ENCODE peak calls at places on chromosomes 4 and X, in eight cellular contexts. E, I, D, K, M, W, S and C are unnamed samples. For H3K9me3 and H3K4me1, the result is how much of the 10 kb centered on the place peaks cover.

GRCh38 chr4:145954924-145955339 is 16.3 kb upstream of the ZNF827 start:
- DNase-seq in E (no peak), I (no peak), D (no peak), K (no peak), M (no peak), W (no peak), S (no peak), C (no peak)

GRCh38 chrX:39869846-39870601 is 227.7 kb downstream of the BCOR start:
- DNase-seq in E (no peak), I (no peak), D (no peak), K (no peak), M (no peak), W (peak), S (no peak), C (peak)

GRCh38 chrX:340121-340520 is 21.5 kb upstream of the GTPBP6 start:
- DNase-seq in E (no peak), I (no peak), D (no peak), K (peak), M (no peak), W (no peak), S (no peak), C (no peak)

GRCh38 chr4:86976801-86977485 is 42.1 kb downstream of the AFF1 start:
- DNase-seq in E (no peak), I (no peak), D (no peak), K (no peak), M (no peak), W (no peak), S (no peak), C (no peak)

GRCh38 chr4:87910795-87911194 is 64.7 kb upstream of the SPP1 start:
- DNase-seq in E (no peak), I (no peak), D (no peak), K (no peak), M (no peak), W (no peak), S (no peak), C (no peak)

GRCh38 chr4:60683357-60683756 is 516.8 kb upstream of the ADGRL3 start:
- DNase-seq in E (no peak), I (no peak), D (no peak), K (no peak), M (no peak), W (no peak), S (no peak), C (no peak)

GRCh38 chr4:61443813-61444510 is 243.8 kb downstream of the ADGRL3 start:
- DNase-seq in E (no peak), I (no peak), D (no peak), K (no peak), M (no peak), W (no peak), S (no peak), C (no peak)

GRCh38 chr4:146522862-146523205 is 1.1 kb upstream of the SLC10A7 start:
- DNase-seq in E (no peak), I (no peak), D (no peak), K (no peak), M (no peak), W (peak), S (no peak), C (no peak)

GRCh38 chrX:150680974-150681373 is 12.2 kb upstream of the MTMR1 start:
- DNase-seq in E (no peak), I (no peak), D (no peak), K (no peak), M (peak), W (no peak), S (peak), C (no peak)

GRCh38 chr4:123977623-123978022 is 581.0 kb downstream of the SPRY1 start:
- DNase-seq in E (no peak), I (no peak), D (no peak), K (no peak), M (no peak), W (no peak), S (no peak), C (no peak)

GRCh38 chr4:117376700-117377099 is 291.3 kb upstream of the TRAM1L1 start:
- DNase-seq in E (no peak), I (no peak), D (no peak), K (no peak), M (no peak), W (no peak), S (peak), C (no peak)

GRCh38 chr4:38802561-38803355 is 1.8 kb downstream of the TLR1 start:
- DNase-seq in E (no peak), I (no peak), D (no peak), K (no peak), M (no peak), W (no peak), S (no peak), C (no peak)
- H3K9me3 ChIP-seq in E (under half), I (under half), D (under half), K (under half), M (under half), W (under half), S (under half), C (under half)

GRCh38 chr4:3444351-3445110 is 2.8 kb downstream of the HGFAC start:
- DNase-seq in E (no peak), I (no peak), D (no peak), K (no peak), M (no peak), W (no peak), S (no peak), C (no peak)
- TF ChIP-seq EP300 in E (no peak), I (no peak), D (no peak), K (no peak), M (no peak), W (no peak), S (no peak), C (no peak)

DNA sequence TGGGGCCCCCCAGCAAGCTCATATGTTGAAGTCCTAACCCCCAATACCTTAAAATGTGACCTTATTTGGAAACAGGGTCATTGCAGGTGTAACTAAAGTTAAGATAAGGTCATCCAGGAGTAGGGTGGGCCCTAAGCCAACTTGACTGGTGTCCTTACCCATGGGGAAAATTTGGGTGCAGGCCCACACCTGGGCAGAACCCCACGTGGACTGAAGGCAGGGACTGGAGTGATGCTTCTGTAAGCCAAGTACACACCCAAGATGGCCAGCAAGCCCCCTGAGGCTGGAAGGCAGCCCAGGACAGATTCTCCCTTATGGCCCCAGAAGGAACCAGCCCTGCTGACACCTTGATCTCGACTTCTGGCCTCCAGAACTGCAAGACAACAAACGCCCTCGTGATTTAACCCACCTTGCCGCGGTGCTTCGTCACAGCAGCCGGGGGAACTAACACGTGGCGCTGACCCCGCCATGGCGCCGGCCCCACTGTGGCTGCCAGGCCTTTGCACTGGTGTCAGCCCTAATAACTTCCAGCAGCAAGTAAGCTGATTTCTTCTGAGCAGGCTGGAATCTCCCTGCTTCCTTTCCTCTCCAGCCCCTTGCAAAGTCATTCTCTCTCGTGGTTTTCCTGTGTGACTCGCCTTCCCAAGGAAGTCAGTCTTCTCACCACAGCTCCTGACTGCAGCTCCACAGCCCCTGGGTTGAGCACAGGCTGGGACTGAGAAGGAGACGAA is 23.2 kb upstream of the MXD4 start:
- DNase-seq in E (no peak), I (no peak), D (no peak), K (peak), M (peak), W (no peak), S (no peak), C (no peak)
- H3K4me1 ChIP-seq in E (under half), I (under half), D (under half), K (under half), M (under half), W (under half), S (under half), C (under half)

GRCh38 chrX:143095311-143095710 is 69.6 kb downstream of the SPANXN4 start:
- DNase-seq in E (no peak), I (no peak), D (no peak), K (no peak), M (no peak), W (no peak), S (no peak), C (no peak)

GRCh38 chrX:143094501-143095110 is 68.9 kb downstream of the SPANXN4 start:
- DNase-seq in E (no peak), I (no peak), D (no peak), K (no peak), M (no peak), W (no peak), S (no peak), C (no peak)

GRCh38 chrX:143095841-143096240 is 70.1 kb downstream of the SPANXN4 start:
- DNase-seq in E (no peak), I (no peak), D (no peak), K (no peak), M (no peak), W (no peak), S (no peak), C (no peak)
- H3K9me3 ChIP-seq in E (under half), I (under half), D (under half), K (under half), M (under half), W (under half), S (under half), C (under half)

DNA sequence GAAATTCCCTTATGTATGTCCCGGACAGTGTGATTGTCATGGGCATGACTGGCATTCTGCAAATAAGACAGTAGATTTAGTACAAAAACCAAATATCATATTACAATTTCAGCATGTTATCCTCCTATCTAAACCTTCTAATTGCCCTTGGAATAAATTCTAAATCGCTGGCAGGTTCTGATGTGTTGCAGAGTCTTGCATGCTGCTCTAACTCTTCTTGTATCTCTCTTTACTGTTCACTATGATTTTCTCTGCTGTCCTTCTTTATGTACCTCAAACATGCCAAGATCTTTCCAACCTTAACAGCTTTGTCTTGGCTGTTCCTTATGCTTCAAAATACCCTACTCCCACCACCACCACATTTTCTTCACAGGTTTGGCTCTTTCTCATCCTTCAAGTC is 43.0 kb upstream of the KCNIP4 start:
- DNase-seq in E (no peak), I (no peak), D (no peak), K (no peak), M (no peak), W (no peak), S (no peak), C (no peak)
- TF ChIP-seq EP300 in E (no peak), I (no peak), D (no peak), K (no peak), M (no peak), W (no peak), S (no peak), C (no peak)

GRCh38 chrX:40964633-40965586 is 120.3 kb upstream of the USP9X start:
- DNase-seq in E (no peak), I (no peak), D (no peak), K (no peak), M (no peak), W (no peak), S (no peak), C (no peak)

GRCh38 chrX:40964008-40964407 is 121.2 kb upstream of the USP9X start:
- DNase-seq in E (no peak), I (no peak), D (no peak), K (no peak), M (no peak), W (no peak), S (no peak), C (no peak)

GRCh38 chrX:40962793-40963407 is 122.3 kb upstream of the USP9X start:
- DNase-seq in E (no peak), I (no peak), D (no peak), K (no peak), M (no peak), W (no peak), S (no peak), C (no peak)

GRCh38 chrX:40960041-40960440 is 125.2 kb upstream of the USP9X start:
- DNase-seq in E (no peak), I (no peak), D (no peak), K (no peak), M (no peak), W (no peak), S (no peak), C (no peak)
- H3K4me1 ChIP-seq in E (under half), I (under half), D (under half), K (under half), M (under half), W (under half), S (under half), C (under half)

DNA sequence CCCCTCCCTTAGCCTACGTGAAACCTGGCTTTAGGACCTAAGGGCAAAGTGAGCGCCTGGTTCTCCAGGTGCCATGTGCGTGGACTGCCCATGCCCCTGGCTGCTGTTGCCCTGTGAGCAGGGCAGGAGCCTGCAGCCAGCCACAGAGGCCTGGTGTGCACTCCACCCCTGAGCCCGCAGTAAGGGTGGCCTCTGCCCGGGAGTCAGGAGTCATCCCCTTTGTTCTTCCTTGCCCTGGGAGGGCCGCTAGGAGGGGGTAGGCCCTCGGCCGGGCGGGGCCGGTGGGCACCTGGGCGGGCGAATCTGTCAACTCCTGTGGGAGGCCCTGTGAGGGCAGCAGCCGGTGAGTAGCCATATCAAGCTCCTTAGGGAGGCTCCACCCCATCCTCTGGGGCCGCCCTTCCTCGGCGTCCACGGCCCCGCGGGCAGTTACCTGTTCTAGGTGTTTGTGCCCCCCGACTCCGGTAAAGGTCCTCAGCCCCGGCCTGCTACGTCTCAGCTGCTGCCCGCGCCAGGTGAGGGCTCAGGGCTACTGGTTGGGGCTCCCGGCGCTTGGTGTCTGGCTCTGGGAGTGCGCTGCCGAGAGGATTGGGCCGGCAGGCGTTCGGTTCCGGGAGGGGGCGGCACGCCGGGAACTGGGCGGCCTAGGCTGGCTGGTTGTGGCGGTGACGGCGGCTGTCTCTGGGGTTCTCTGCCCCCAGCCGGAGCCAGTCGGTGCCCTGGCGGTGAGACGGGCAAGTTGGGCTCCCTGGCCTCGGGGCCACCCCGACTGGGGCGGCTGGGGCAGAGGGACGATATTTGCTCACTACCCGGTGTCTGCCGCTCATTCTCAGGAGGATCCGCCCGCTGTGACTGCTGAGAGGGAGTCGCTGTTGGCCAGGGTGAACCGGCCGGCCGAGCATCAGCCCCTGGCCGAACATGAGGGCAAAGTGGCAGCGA is 1060.2 kb downstream of the TECRL start:
- DNase-seq in E (no peak), I (no peak), D (no peak), K (peak), M (no peak), W (no peak), S (peak), C (no peak)
- H3K9me3 ChIP-seq in E (under half), I (under half), D (under half), K (under half), M (under half), W (under half), S (under half), C (under half)